ENCODE peak calls at places on chromosomes 5 and 9, in four cellular contexts. One of them, this sample, is unnamed.

GRCh38 chr5:164422400-164422799 is 917.0 kb downstream of the MAT2B start:
- DNase-seq in ELR: peak
- DNase-seq in nucleus accumbens: no peak
- DNase-seq in RWPE1: no peak
- DNase-seq in this sample: no peak

GRCh38 chr5:170606939-170607338 is 103.1 kb downstream of the KCNIP1 start:
- DNase-seq in ELR: no peak
- DNase-seq in RWPE1: no peak
- DNase-seq in nucleus accumbens: no peak
- DNase-seq in this sample: no peak

GRCh38 chr9:94672811-94673487 is 33.6 kb upstream of the FBP1 start:
- DNase-seq in nucleus accumbens: no peak
- DNase-seq in ELR: peak
- DNase-seq in RWPE1: peak
- DNase-seq in this sample: no peak

GRCh38 chr9:107312651-107313050 is 29.6 kb downstream of the RAD23B start:
- DNase-seq in nucleus accumbens: no peak
- DNase-seq in ELR: no peak
- DNase-seq in RWPE1: no peak
- DNase-seq in this sample: no peak

GRCh38 chr9:99085949-99086948 is 18.7 kb upstream of the TGFBR1 start:
- DNase-seq in nucleus accumbens: no peak
- DNase-seq in RWPE1: no peak
- DNase-seq in ELR: peak
- DNase-seq in this sample: no peak

GRCh38 chr5:69271376-69271775 is 36.7 kb downstream of the CDK7 start:
- DNase-seq in RWPE1: no peak
- DNase-seq in ELR: peak
- DNase-seq in nucleus accumbens: peak
- DNase-seq in this sample: peak

GRCh38 chr9:107539427-107540154 is 50.0 kb upstream of the KLF4 start:
- DNase-seq in nucleus accumbens: no peak
- DNase-seq in ELR: no peak
- DNase-seq in RWPE1: no peak
- DNase-seq in this sample: no peak

GRCh38 chr5:482021-482420 is 39.0 kb downstream of the EXOC3 start:
- DNase-seq in ELR: no peak
- DNase-seq in RWPE1: no peak
- DNase-seq in nucleus accumbens: no peak
- DNase-seq in this sample: no peak

GRCh38 chr9:136052433-136052880 is 42.6 kb downstream of the NACC2 start:
- DNase-seq in ELR: peak
- DNase-seq in RWPE1: peak
- DNase-seq in nucleus accumbens: peak
- DNase-seq in this sample: peak

GRCh38 chr9:20599195-20599594 is 23.1 kb downstream of the MLLT3 start:
- DNase-seq in nucleus accumbens: no peak
- DNase-seq in RWPE1: no peak
- DNase-seq in ELR: peak
- DNase-seq in this sample: no peak

GRCh38 chr5:131756942-131757341 is 39.9 kb downstream of the FNIP1 start:
- DNase-seq in ELR: no peak
- DNase-seq in RWPE1: no peak
- DNase-seq in nucleus accumbens: no peak
- DNase-seq in this sample: no peak

This sample was measured in head of caudate nucleus.